ENCODE peak calls at places on chromosomes 11 and 22, in four cellular contexts. Z is fibroblast of lung, V is mucosa of descending colon, G is suprapubic skin. I is an unnamed sample.
A peak's percentile ranks its signal among the peaks of the same experiment; 100 is the strongest.

GRCh38 chr11:36165638-36166389 is 123.4 kb downstream of the COMMD9 start:
- DNase-seq in Z (no peak), V (no peak), G (no peak), I (no peak)

GRCh38 chr11:2379471-2380174 is 2.5 kb downstream of the CD81 start:
- DNase-seq in Z (no peak), V (peak; percentile 51), G (no peak), I (peak; percentile 42)

GRCh38 chr11:93591247-93591898 is 48.2 kb upstream of the SMCO4 start:
- DNase-seq in Z (peak; percentile 82), V (no peak), G (no peak), I (peak; percentile 7)

GRCh38 chr11:68050371-68050841 is 11.6 kb downstream of the TCIRG1 start:
- DNase-seq in Z (no peak), V (no peak), G (peak; percentile 60), I (no peak)

GRCh38 chr11:33670250-33671011 is 30.2 kb downstream of the C11orf91 start:
- DNase-seq in Z (peak; percentile 76), V (no peak), G (no peak), I (peak; percentile 95)

GRCh38 chr11:66326261-66327111 is 9.6 kb upstream of the CD248 start:
- DNase-seq in Z (peak; percentile 33), V (peak; percentile 71), G (peak; percentile 77), I (peak; percentile 90)

GRCh38 chr22:26579331-26579886 is 10.5 kb downstream of the TPST2 start:
- DNase-seq in Z (no peak), V (peak; percentile 75), G (no peak), I (no peak)

GRCh38 chr22:36741204-36741793 is 34.6 kb downstream of the IFT27 start:
- DNase-seq in Z (no peak), V (no peak), G (no peak), I (no peak)

GRCh38 chr22:44363214-44363979 is 50.6 kb upstream of the SHISAL1 start:
- DNase-seq in Z (peak; percentile 98), V (peak; percentile 84), G (peak; percentile 93), I (peak; percentile 98)

GRCh38 chr11:133985981-133986380 is 29.2 kb upstream of the IGSF9B start:
- DNase-seq in Z (no peak), V (no peak), G (no peak), I (no peak)

GRCh38 chr11:2074266-2074825 is 64.8 kb downstream of the IGF2 start:
- DNase-seq in Z (no peak), V (no peak), G (no peak), I (no peak)

GRCh38 chr11:492416-493226 is 14.4 kb downstream of the RNH1 start:
- DNase-seq in Z (no peak), V (peak; percentile 53), G (no peak), I (no peak)

GRCh38 chr22:47270463-47271135 is 508.1 kb downstream of the TBC1D22A start:
- DNase-seq in Z (no peak), V (no peak), G (peak; percentile 28), I (no peak)

GRCh38 chr11:44305643-44306468 is 4.1 kb downstream of the ALX4 start:
- DNase-seq in Z (peak; percentile 14), V (no peak), G (peak; percentile 58), I (no peak)

GRCh38 chr22:47929646-47930185 is 1167.3 kb downstream of the TBC1D22A start:
- DNase-seq in Z (no peak), V (no peak), G (no peak), I (no peak)

GRCh38 chr11:23749762-23750430 is 747.0 kb upstream of the LUZP2 start:
- DNase-seq in Z (no peak), V (no peak), G (no peak), I (no peak)

GRCh38 chr11:46252373-46252914 is 25.0 kb upstream of the CREB3L1 start:
- DNase-seq in Z (no peak), V (no peak), G (no peak), I (no peak)

GRCh38 chr11:64419257-64419790 is 60.4 kb downstream of the RPS6KA4 start:
- DNase-seq in Z (no peak), V (no peak), G (no peak), I (no peak)

GRCh38 chr22:45645526-45646414 is 25.9 kb upstream of the ATXN10 start:
- DNase-seq in Z (no peak), V (peak; percentile 73), G (peak; percentile 71), I (peak; percentile 82)

GRCh38 chr11:96105197-96105895 is 181.4 kb upstream of the MTMR2 start:
- DNase-seq in Z (no peak), V (no peak), G (no peak), I (no peak)

GRCh38 chr11:130871616-130872015 is 44.7 kb downstream of the SNX19 start:
- DNase-seq in Z (no peak), V (no peak), G (no peak), I (no peak)

GRCh38 chr22:45212992-45213751 is 27.5 kb downstream of the KIAA0930 start:
- DNase-seq in Z (peak; percentile 76), V (peak; percentile 59), G (no peak), I (no peak)

GRCh38 chr11:112355726-112356125 is 95.1 kb upstream of the PLET1 start:
- DNase-seq in Z (peak; percentile 12), V (no peak), G (no peak), I (peak; percentile 34)

GRCh38 chr11:45997599-45997998 is 75.1 kb downstream of the LARGE2 start:
- DNase-seq in Z (no peak), V (no peak), G (no peak), I (no peak)

GRCh38 chr22:49626361-49627216 is 201.1 kb downstream of the BRD1 start:
- DNase-seq in Z (no peak), V (peak; percentile 32), G (no peak), I (no peak)

GRCh38 chr11:78339483-78339882 is 78.1 kb downstream of the GAB2 start:
- DNase-seq in Z (no peak), V (no peak), G (no peak), I (no peak)

GRCh38 chr11:78223320-78223954 is 34.7 kb downstream of the USP35 start:
- DNase-seq in Z (no peak), V (no peak), G (peak; percentile 20), I (no peak)

GRCh38 chr22:26168934-26169311 is 339 bp upstream of the SEZ6L start:
- DNase-seq in Z (peak; percentile 6), V (no peak), G (no peak), I (peak; percentile 21)

GRCh38 chr11:123052884-123053721 is 8.8 kb downstream of the HSPA8 start:
- DNase-seq in Z (no peak), V (no peak), G (no peak), I (peak; percentile 39)

GRCh38 chr11:86484164-86484794 is 109.6 kb downstream of the CCDC81 start:
- DNase-seq in Z (peak; percentile 98), V (no peak), G (peak; percentile 81), I (peak; percentile 97)

GRCh38 chr11:86664930-86665329 is 7.5 kb downstream of the ME3 start:
- DNase-seq in Z (no peak), V (no peak), G (no peak), I (peak; percentile 28)

GRCh38 chr11:12798609-12799011 is 124.4 kb downstream of the TEAD1 start:
- DNase-seq in Z (peak; percentile 44), V (no peak), G (no peak), I (no peak)

GRCh38 chr11:65720237-65720934 is at the start of gene RNASEH2C:
- DNase-seq in Z (peak; percentile 85), V (peak; percentile 88), G (peak; percentile 81), I (peak; percentile 85)

GRCh38 chr11:105109353-105109752 is 30.2 kb downstream of the CARD18 start:
- DNase-seq in Z (no peak), V (no peak), G (no peak), I (no peak)

GRCh38 chr11:6468712-6469495 is 4.8 kb downstream of the TRIM3 start:
- DNase-seq in Z (peak; percentile 55), V (peak; percentile 82), G (peak; percentile 91), I (peak; percentile 48)

DNA sequence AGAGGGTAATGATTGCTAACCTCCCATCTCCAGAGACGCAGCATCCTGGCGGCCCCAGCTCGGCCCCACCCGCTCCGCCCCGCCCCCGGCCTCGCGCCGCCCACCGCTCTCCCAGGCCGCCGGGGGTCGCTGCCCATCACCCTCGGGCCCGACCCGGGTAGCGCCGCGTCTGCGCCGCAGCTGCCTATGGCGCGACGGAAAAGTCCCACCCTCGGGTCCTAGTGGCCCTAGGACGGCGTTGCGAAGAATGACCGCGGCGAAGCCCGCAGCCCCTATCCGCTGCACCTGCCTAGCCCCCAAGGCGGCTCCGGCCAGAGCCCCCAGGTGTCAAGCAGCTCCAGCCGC is 457 bp downstream of the CPSF7 start:
- DNase-seq in Z (peak; percentile 46), V (peak; percentile 81), G (peak; percentile 80), I (peak; percentile 44)
- TF ChIP-seq CTCF in Z (no peak), V (no peak), G (no peak), I (no peak)

GRCh38 chr22:41562461-41562860 is 1.7 kb downstream of the CSDC2 start:
- DNase-seq in Z (no peak), V (no peak), G (no peak), I (no peak)
- H3K4me3 ChIP-seq in Z (peak overlapping the region; percentile 78), V (no peak overlapping the region), G (no peak overlapping the region), I (peak overlapping the region; percentile 57)

GRCh38 chr11:124209824-124210357 is 26.7 kb downstream of the OR10D3 start:
- DNase-seq in Z (no peak), V (no peak), G (no peak), I (no peak)

GRCh38 chr11:124214027-124214426 is 26.9 kb upstream of the OR8G1 start:
- DNase-seq in Z (no peak), V (no peak), G (no peak), I (no peak)

GRCh38 chr11:124207102-124207792 is 24.1 kb downstream of the OR10D3 start:
- DNase-seq in Z (no peak), V (no peak), G (no peak), I (no peak)

DNA sequence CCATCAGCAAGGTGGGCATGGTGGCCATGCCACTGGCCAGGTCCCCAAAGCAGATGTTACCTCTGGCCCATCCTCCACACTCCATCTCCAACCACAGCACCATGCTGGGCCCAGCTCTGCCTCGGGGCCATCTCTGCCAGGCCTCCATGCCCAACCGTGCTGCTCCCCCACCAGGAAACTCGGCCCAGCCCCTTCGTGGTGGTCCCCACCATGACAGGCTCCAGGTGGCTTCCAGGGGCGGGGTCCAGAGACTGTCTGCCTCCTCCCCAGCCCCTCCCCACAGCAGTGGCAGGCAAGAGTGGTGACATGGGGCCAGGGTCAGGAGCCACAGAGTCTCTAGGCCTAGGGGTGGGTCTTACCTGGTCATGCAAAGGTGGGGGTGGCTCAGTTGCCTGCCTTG is 27.3 kb downstream of the OR10D3 start:
- DNase-seq in Z (no peak), V (no peak), G (no peak), I (no peak)
- TF ChIP-seq CTCF in Z (no peak), V (no peak), G (no peak), I (no peak)

DNA sequence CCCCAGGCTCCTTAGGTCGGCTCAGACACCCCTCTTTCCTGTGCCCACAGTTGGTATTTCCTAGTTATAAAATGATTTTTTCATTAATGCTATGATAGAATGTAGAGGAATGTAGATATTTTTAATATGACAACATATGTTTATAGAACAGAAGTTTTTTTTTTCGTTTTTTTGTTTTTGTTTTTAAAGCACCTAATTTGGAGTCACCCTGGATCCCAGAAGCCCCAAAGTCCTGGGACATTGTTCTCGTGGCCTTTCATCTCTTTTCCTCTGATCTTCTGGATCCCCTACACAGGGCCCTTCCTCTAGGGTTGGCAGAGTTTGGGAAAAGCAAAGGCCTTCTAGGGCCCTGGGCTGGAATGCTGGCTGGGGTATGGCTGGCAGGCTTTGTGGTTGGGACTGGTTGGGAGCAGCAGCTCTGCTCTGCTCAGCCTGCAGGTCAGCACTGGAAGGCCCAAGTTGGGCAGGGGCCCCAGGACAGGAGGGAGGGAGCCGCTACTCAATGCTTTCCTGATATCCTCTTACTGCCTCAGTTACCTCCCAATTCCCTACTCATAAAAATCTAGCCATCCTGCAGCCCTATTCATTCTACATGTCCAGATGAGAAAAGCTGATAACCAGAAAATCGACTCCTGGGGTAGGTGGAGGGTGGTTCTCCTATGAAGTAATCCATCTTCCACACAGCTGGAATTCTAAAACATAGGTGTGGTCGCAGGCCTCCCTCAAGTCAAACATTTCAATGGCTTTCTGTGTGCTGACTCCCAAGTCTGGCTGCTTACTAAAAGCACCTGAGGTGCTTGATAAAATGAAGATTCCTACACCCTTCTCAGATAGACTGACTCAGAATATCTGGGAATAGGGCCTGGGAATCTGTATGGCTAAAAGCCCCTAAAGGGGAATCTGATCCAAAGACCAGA is 26.3 kb downstream of the IRAG1 start:
- DNase-seq in Z (peak; percentile 49), V (no peak), G (peak; percentile 41), I (peak; percentile 41)
- H3K4me3 ChIP-seq in Z (no peak overlapping the region), V (no peak overlapping the region), G (no peak overlapping the region), I (no peak overlapping the region)

I was measured in foreskin fibroblast.